ENCODE peak calls at places on chromosomes 5 and 9, in seven cellular contexts. One of them, this sample, is unnamed.
A peak's percentile ranks its signal among the peaks of the same experiment; 100 is the strongest.

GRCh38 chr5:133844836-133845235 is 123.6 kb downstream of the C5orf15 start:
- DNase-seq in upper lobe of right lung: peak; percentile 26
- DNase-seq in heart left ventricle: no peak
- DNase-seq in astrocyte of the spinal cord: no peak
- DNase-seq in OCI-LY7: no peak
- DNase-seq in dorsolateral prefrontal cortex: no peak
- DNase-seq in bronchial epithelial cell: peak; percentile 87
- DNase-seq in this sample: no peak

GRCh38 chr9:130943226-130943625 is 4.2 kb upstream of the FIBCD1 start:
- DNase-seq in upper lobe of right lung: no peak
- DNase-seq in heart left ventricle: no peak
- DNase-seq in astrocyte of the spinal cord: no peak
- DNase-seq in OCI-LY7: no peak
- DNase-seq in dorsolateral prefrontal cortex: no peak
- DNase-seq in bronchial epithelial cell: no peak
- DNase-seq in this sample: no peak

GRCh38 chr9:134501266-134502181 is 140.1 kb upstream of the COL5A1 start:
- DNase-seq in upper lobe of right lung: peak; percentile 57
- DNase-seq in heart left ventricle: no peak
- DNase-seq in astrocyte of the spinal cord: peak; percentile 20
- DNase-seq in OCI-LY7: no peak
- DNase-seq in dorsolateral prefrontal cortex: no peak
- DNase-seq in bronchial epithelial cell: no peak
- DNase-seq in this sample: no peak

GRCh38 chr5:16456103-16456832 is 9.3 kb downstream of the ZNF622 start:
- DNase-seq in upper lobe of right lung: peak; percentile 66
- DNase-seq in heart left ventricle: no peak
- DNase-seq in astrocyte of the spinal cord: peak; percentile 83
- DNase-seq in OCI-LY7: peak; percentile 74
- DNase-seq in dorsolateral prefrontal cortex: no peak
- DNase-seq in bronchial epithelial cell: peak; percentile 82
- DNase-seq in this sample: peak; percentile 91

GRCh38 chr5:168734657-168735344 is 155.6 kb upstream of the PANK3 start:
- DNase-seq in upper lobe of right lung: no peak
- DNase-seq in heart left ventricle: peak; percentile 21
- DNase-seq in astrocyte of the spinal cord: no peak
- DNase-seq in OCI-LY7: no peak
- DNase-seq in dorsolateral prefrontal cortex: no peak
- DNase-seq in bronchial epithelial cell: no peak
- DNase-seq in this sample: peak; percentile 75

GRCh38 chr9:91485006-91485405 is 61.4 kb upstream of the NFIL3 start:
- DNase-seq in upper lobe of right lung: no peak
- DNase-seq in heart left ventricle: no peak
- DNase-seq in astrocyte of the spinal cord: no peak
- DNase-seq in OCI-LY7: no peak
- DNase-seq in dorsolateral prefrontal cortex: no peak
- DNase-seq in bronchial epithelial cell: no peak
- DNase-seq in this sample: no peak

GRCh38 chr5:85049020-85049419 is 664.3 kb upstream of the EDIL3 start:
- DNase-seq in upper lobe of right lung: no peak
- DNase-seq in heart left ventricle: no peak
- DNase-seq in astrocyte of the spinal cord: peak; percentile 71
- DNase-seq in OCI-LY7: no peak
- DNase-seq in dorsolateral prefrontal cortex: no peak
- DNase-seq in bronchial epithelial cell: peak; percentile 38
- DNase-seq in this sample: peak; percentile 66

GRCh38 chr9:89864731-89865130 is 259.9 kb downstream of the GADD45G start:
- DNase-seq in upper lobe of right lung: no peak
- DNase-seq in heart left ventricle: no peak
- DNase-seq in astrocyte of the spinal cord: no peak
- DNase-seq in OCI-LY7: no peak
- DNase-seq in dorsolateral prefrontal cortex: peak; percentile 17
- DNase-seq in bronchial epithelial cell: no peak
- DNase-seq in this sample: no peak

GRCh38 chr5:113520429-113520828 is 6.9 kb downstream of the YTHDC2 start:
- DNase-seq in upper lobe of right lung: no peak
- DNase-seq in heart left ventricle: no peak
- DNase-seq in astrocyte of the spinal cord: peak; percentile 39
- DNase-seq in OCI-LY7: no peak
- DNase-seq in dorsolateral prefrontal cortex: no peak
- DNase-seq in bronchial epithelial cell: peak; percentile 44
- DNase-seq in this sample: no peak

GRCh38 chr5:62286834-62287611 is 19.0 kb upstream of the KIF2A start:
- DNase-seq in upper lobe of right lung: no peak
- DNase-seq in heart left ventricle: no peak
- DNase-seq in astrocyte of the spinal cord: no peak
- DNase-seq in OCI-LY7: no peak
- DNase-seq in dorsolateral prefrontal cortex: no peak
- DNase-seq in bronchial epithelial cell: peak; percentile 40
- DNase-seq in this sample: no peak

GRCh38 chr9:17528859-17529258 is 50.0 kb upstream of the SH3GL2 start:
- DNase-seq in upper lobe of right lung: no peak
- DNase-seq in heart left ventricle: no peak
- DNase-seq in astrocyte of the spinal cord: no peak
- DNase-seq in OCI-LY7: peak; percentile 3
- DNase-seq in dorsolateral prefrontal cortex: no peak
- DNase-seq in bronchial epithelial cell: peak; percentile 17
- DNase-seq in this sample: peak; percentile 27
- TF ChIP-seq CTCF in upper lobe of right lung: peak; percentile 30
- TF ChIP-seq CTCF in heart left ventricle: peak; percentile 36
- TF ChIP-seq CTCF in astrocyte of the spinal cord: peak; percentile 22
- TF ChIP-seq CTCF in OCI-LY7: peak; percentile 72
- TF ChIP-seq CTCF in dorsolateral prefrontal cortex: peak; percentile 56
- TF ChIP-seq CTCF in bronchial epithelial cell: no peak
- TF ChIP-seq CTCF in this sample: peak; percentile 9

DNA sequence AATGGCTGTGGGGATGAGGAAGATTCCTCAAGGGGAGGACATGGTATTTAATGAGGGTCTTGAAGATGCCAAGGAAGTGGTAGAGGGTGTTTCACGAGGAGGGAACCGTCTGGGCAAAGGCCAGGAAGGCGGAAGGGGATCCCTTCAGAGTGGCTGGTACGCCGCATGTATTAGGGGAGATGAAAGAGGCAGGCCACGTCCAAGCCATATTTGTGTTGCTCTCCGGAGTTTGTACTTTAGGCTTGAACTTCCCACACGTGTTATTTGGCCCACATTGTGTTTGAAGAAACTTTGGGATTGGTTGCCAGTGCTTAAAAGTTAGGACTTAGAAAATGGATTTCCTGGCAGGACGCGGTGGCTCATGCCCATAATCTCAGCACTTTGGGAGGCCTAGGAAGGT is 1.2 kb downstream of the FXN start:
- DNase-seq in upper lobe of right lung: no peak
- DNase-seq in heart left ventricle: no peak
- DNase-seq in astrocyte of the spinal cord: no peak
- DNase-seq in OCI-LY7: peak; percentile 19
- DNase-seq in dorsolateral prefrontal cortex: no peak
- DNase-seq in bronchial epithelial cell: no peak
- DNase-seq in this sample: no peak
- H3K4me3 ChIP-seq in upper lobe of right lung: peak overlapping the region; percentile 78
- H3K4me3 ChIP-seq in heart left ventricle: peak overlapping the region; percentile 66
- H3K4me3 ChIP-seq in astrocyte of the spinal cord: peak overlapping the region; percentile 84
- H3K4me3 ChIP-seq in OCI-LY7: peak overlapping the region; percentile 83
- H3K4me3 ChIP-seq in dorsolateral prefrontal cortex: peak overlapping the region; percentile 81
- H3K4me3 ChIP-seq in bronchial epithelial cell: no peak overlapping the region
- H3K4me3 ChIP-seq in this sample: peak overlapping the region; percentile 73

DNA sequence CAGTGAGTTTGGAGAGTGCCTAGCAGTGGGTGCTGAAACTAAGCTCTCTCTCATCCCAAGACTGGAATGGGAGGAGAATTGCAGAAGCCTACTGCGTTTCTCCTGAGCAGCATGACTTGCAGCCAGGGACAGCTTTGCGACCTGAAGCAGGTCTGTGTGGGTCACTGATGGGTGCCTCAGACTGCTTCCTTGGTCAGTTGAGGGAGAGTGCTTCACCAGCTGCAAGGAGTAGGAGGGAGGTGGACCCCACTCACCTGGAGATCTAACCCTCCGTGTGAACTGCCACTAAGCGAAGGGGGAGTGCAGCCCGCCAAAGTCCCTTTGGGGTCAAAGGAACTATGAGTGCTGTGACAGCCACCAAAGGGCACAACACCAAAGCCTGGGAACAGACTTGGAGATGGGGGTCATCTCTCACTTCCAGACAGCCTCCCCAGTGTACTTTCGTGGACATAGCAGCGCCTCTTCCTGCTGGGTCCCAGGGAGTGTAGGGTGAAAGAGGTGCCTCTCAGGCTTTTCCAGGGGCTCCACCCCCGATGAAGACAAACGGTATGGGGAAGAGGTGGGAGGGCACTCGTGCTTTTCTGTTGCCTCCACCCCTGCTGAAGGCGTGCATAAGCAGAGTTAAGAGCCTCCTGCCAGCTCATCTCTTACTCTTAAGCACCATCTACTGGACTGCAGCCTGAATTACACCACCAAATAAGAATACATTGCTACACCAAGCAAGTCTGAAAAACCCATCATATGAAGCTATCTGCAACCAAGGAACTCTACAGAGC is 34.3 kb upstream of the MACIR start:
- DNase-seq in upper lobe of right lung: no peak
- DNase-seq in heart left ventricle: peak; percentile 17
- DNase-seq in astrocyte of the spinal cord: peak; percentile 64
- DNase-seq in OCI-LY7: peak; percentile 66
- DNase-seq in dorsolateral prefrontal cortex: no peak
- DNase-seq in bronchial epithelial cell: peak; percentile 68
- DNase-seq in this sample: peak; percentile 92
- TF ChIP-seq CTCF in upper lobe of right lung: peak; percentile 71
- TF ChIP-seq CTCF in heart left ventricle: peak; percentile 60
- TF ChIP-seq CTCF in astrocyte of the spinal cord: peak; percentile 70
- TF ChIP-seq CTCF in OCI-LY7: peak; percentile 81
- TF ChIP-seq CTCF in dorsolateral prefrontal cortex: peak; percentile 57
- TF ChIP-seq CTCF in bronchial epithelial cell: peak; percentile 76
- TF ChIP-seq CTCF in this sample: peak; percentile 79

GRCh38 chr5:135031146-135031812 is 2.7 kb downstream of the PITX1 start:
- DNase-seq in upper lobe of right lung: no peak
- DNase-seq in heart left ventricle: no peak
- DNase-seq in astrocyte of the spinal cord: no peak
- DNase-seq in OCI-LY7: no peak
- DNase-seq in dorsolateral prefrontal cortex: no peak
- DNase-seq in bronchial epithelial cell: no peak
- DNase-seq in this sample: peak; percentile 13
- H3K4me3 ChIP-seq in upper lobe of right lung: peak overlapping the region; percentile 34
- H3K4me3 ChIP-seq in heart left ventricle: peak overlapping the region; percentile 26
- H3K4me3 ChIP-seq in astrocyte of the spinal cord: no peak overlapping the region
- H3K4me3 ChIP-seq in OCI-LY7: peak overlapping the region; percentile 84
- H3K4me3 ChIP-seq in dorsolateral prefrontal cortex: peak overlapping the region; percentile 6
- H3K4me3 ChIP-seq in bronchial epithelial cell: peak overlapping the region; percentile 61
- H3K4me3 ChIP-seq in this sample: no peak overlapping the region

GRCh38 chr9:136720251-136720886 is 8.0 kb downstream of the DIPK1B start:
- DNase-seq in upper lobe of right lung: no peak
- DNase-seq in heart left ventricle: no peak
- DNase-seq in astrocyte of the spinal cord: peak; percentile 25
- DNase-seq in OCI-LY7: no peak
- DNase-seq in dorsolateral prefrontal cortex: no peak
- DNase-seq in bronchial epithelial cell: no peak
- DNase-seq in this sample: no peak

GRCh38 chr9:136720887-136721338 is 8.5 kb downstream of the DIPK1B start:
- DNase-seq in upper lobe of right lung: no peak
- DNase-seq in heart left ventricle: no peak
- DNase-seq in astrocyte of the spinal cord: no peak
- DNase-seq in OCI-LY7: no peak
- DNase-seq in dorsolateral prefrontal cortex: no peak
- DNase-seq in bronchial epithelial cell: no peak
- DNase-seq in this sample: no peak

GRCh38 chr9:136717399-136717798 is 5.0 kb downstream of the DIPK1B start:
- DNase-seq in upper lobe of right lung: peak; percentile 68
- DNase-seq in heart left ventricle: no peak
- DNase-seq in astrocyte of the spinal cord: no peak
- DNase-seq in OCI-LY7: no peak
- DNase-seq in dorsolateral prefrontal cortex: no peak
- DNase-seq in bronchial epithelial cell: no peak
- DNase-seq in this sample: no peak

GRCh38 chr9:136718463-136719211 is 6.3 kb downstream of the DIPK1B start:
- DNase-seq in upper lobe of right lung: no peak
- DNase-seq in heart left ventricle: no peak
- DNase-seq in astrocyte of the spinal cord: no peak
- DNase-seq in OCI-LY7: no peak
- DNase-seq in dorsolateral prefrontal cortex: no peak
- DNase-seq in bronchial epithelial cell: no peak
- DNase-seq in this sample: no peak

DNA sequence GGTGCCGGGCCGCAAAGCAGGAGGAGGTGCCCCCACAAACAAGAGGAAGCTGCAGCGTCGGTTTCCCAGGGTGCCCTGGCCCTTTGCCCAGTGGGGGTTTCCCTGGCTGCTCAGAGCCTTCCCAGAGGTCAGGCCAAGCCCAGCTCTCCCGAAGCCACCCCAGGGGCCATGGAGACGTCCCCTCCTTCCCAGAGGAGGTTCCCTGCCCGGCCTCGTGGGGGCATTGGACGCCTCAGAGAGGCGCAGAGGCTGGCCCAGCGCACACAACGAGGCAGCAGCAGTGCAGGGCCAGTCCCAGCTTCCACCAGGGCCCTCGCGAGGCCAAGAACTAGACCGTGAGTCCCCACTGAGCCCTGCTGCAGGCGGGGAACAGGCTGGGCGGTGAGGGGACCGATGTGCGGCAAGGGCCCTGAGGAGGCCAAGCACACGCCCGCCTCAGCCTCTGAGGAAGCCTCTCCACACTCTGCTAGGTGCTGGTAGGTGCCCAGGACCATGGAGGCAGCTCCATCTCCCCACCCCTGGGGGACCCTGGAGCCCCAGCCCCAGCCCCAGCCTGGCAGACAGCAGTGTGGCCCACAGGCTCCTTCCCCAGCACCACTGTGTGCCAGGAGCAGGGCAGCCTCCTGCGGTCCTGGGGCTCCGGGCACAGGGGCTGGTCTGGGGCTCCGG is 7.0 kb downstream of the DIPK1B start:
- DNase-seq in upper lobe of right lung: no peak
- DNase-seq in heart left ventricle: peak; percentile 57
- DNase-seq in astrocyte of the spinal cord: no peak
- DNase-seq in OCI-LY7: no peak
- DNase-seq in dorsolateral prefrontal cortex: no peak
- DNase-seq in bronchial epithelial cell: no peak
- DNase-seq in this sample: no peak
- TF ChIP-seq CTCF in upper lobe of right lung: peak; percentile 22
- TF ChIP-seq CTCF in heart left ventricle: no peak
- TF ChIP-seq CTCF in astrocyte of the spinal cord: no peak
- TF ChIP-seq CTCF in OCI-LY7: no peak
- TF ChIP-seq CTCF in dorsolateral prefrontal cortex: no peak
- TF ChIP-seq CTCF in bronchial epithelial cell: no peak
- TF ChIP-seq CTCF in this sample: no peak